ENCODE peak calls at places on chromosomes 2 and 18, in seven cellular contexts. Z is left ventricle myocardium inferior, K is ACHN, I is EL, L is T-cell, R is AG04450, W is heart right ventricle. E is an unnamed sample.

GRCh38 chr2:99403524-99403923 is 66.3 kb downstream of the EIF5B start:
- DNase-seq in L (no peak), R (no peak), K (peak), W (no peak), Z (no peak), I (no peak), E (no peak)

GRCh38 chr2:109351164-109351756 is 222.3 kb downstream of the SH3RF3 start:
- DNase-seq in Z (peak), W (peak), K (peak), I (peak), R (peak), L (no peak), E (no peak)

GRCh38 chr18:12837747-12838146 is 46.3 kb downstream of the PTPN2 start:
- DNase-seq in W (no peak), R (no peak), L (no peak), I (no peak), Z (no peak), K (peak), E (no peak)

GRCh38 chr2:98242006-98242405 is 104.2 kb upstream of the CNGA3 start:
- DNase-seq in W (no peak), Z (no peak), R (no peak), K (no peak), I (no peak), L (no peak), E (no peak)

GRCh38 chr2:46299365-46300263 is 2.4 kb downstream of the EPAS1 start:
- DNase-seq in I (peak), Z (peak), R (no peak), W (peak), K (peak), L (no peak), E (no peak)

GRCh38 chr2:232361646-232362045 is 16.9 kb upstream of the ALPP start:
- DNase-seq in W (no peak), K (peak), R (no peak), L (no peak), I (no peak), Z (no peak), E (no peak)

GRCh38 chr2:233281553-233281952 is 26.1 kb upstream of the SAG start:
- DNase-seq in W (no peak), L (no peak), R (no peak), K (no peak), I (no peak), Z (no peak), E (no peak)

GRCh38 chr2:167190053-167190452 is 301.8 kb downstream of the XIRP2 start:
- DNase-seq in I (peak), L (no peak), W (peak), R (no peak), K (no peak), Z (peak), E (no peak)

GRCh38 chr18:67282796-67283195 is 233.7 kb downstream of the DSEL start:
- DNase-seq in R (no peak), W (no peak), Z (no peak), I (peak), L (no peak), K (no peak), E (no peak)

GRCh38 chr2:212157011-212157410 is 381.6 kb downstream of the ERBB4 start:
- DNase-seq in R (no peak), L (no peak), I (peak), W (no peak), K (no peak), Z (no peak), E (no peak)

GRCh38 chr2:238846503-238847431 is 1.1 kb upstream of the TWIST2 start:
- DNase-seq in R (no peak), K (peak), Z (no peak), W (no peak), I (peak), L (no peak), E (no peak)

GRCh38 chr2:61431345-61431744 is 39.5 kb downstream of the USP34 start:
- DNase-seq in W (no peak), Z (no peak), I (no peak), L (no peak), K (no peak), R (no peak), E (no peak)

GRCh38 chr2:69731575-69731974 is 10.4 kb upstream of the ANXA4 start:
- DNase-seq in W (no peak), R (no peak), K (no peak), I (no peak), Z (no peak), L (no peak), E (no peak)

GRCh38 chr18:44452346-44452745 is 228.3 kb upstream of the SETBP1 start:
- DNase-seq in I (peak), K (no peak), R (no peak), W (no peak), Z (no peak), L (no peak), E (no peak)

E was measured in memory B cell.